ENCODE peak calls at places on chromosomes 12 and 14, in nine cellular contexts. H is HEK293T; T is AG08395; X is T-cell; F is activated effector memory CD4-positive, alpha-beta T cell treated with anti-CD3 and anti-CD28 coated beads, Interleukin-2, amount 50 U/mL, for 16 hours; Q is stimulated activated CD4-positive, alpha-beta T cell treated with anti-CD3 and anti-CD28 coated beads, TNF-alpha, amount 100 ng/mL, for 48 hours; C is sciatic nerve; W is GM04504; O is activated CD4-positive, alpha-beta T cell treated with anti-CD3 and anti-CD28 coated beads for 48 hours. R is an unnamed sample.

GRCh38 chr12:111455448-111456320 is 50.0 kb downstream of the SH2B3 start:
- DNase-seq in H (no peak), C (no peak), T (peak; percentile 74), F (no peak), X (no peak), O (no peak), W (peak; percentile 65), Q (no peak), R (no peak)

GRCh38 chr12:104641862-104642261 is 185.1 kb downstream of the CHST11 start:
- DNase-seq in W (no peak), H (no peak), T (no peak), F (no peak), Q (no peak), O (no peak), X (no peak), C (no peak), R (no peak)

GRCh38 chr14:53948181-53948884 is 8.3 kb downstream of the BMP4 start:
- DNase-seq in C (no peak), O (no peak), Q (no peak), X (no peak), H (no peak), F (no peak), T (no peak), W (no peak), R (no peak)

GRCh38 chr12:63826002-63826585 is 18.4 kb upstream of the SRGAP1 start:
- DNase-seq in W (peak; percentile 40), F (no peak), X (no peak), T (peak; percentile 76), C (no peak), O (no peak), H (peak; percentile 61), Q (no peak), R (peak; percentile 73)

GRCh38 chr14:102927878-102928411 is 5.5 kb downstream of the AMN start:
- DNase-seq in X (no peak), O (no peak), F (no peak), C (peak; percentile 58), W (no peak), H (no peak), T (no peak), Q (no peak), R (peak; percentile 57)

GRCh38 chr14:51283402-51283825 is 43.4 kb downstream of the TMX1 start:
- DNase-seq in W (peak; percentile 84), H (peak; percentile 67), Q (no peak), F (no peak), O (no peak), T (peak; percentile 87), C (no peak), X (no peak), R (peak; percentile 98)

GRCh38 chr14:59150990-59151389 is 37.5 kb upstream of the DAAM1 start:
- DNase-seq in C (no peak), T (no peak), H (no peak), X (no peak), O (no peak), Q (no peak), W (no peak), F (no peak), R (no peak)

GRCh38 chr12:43937947-43938346 is 102.1 kb downstream of the TMEM117 start:
- DNase-seq in H (peak; percentile 33), C (no peak), F (no peak), T (no peak), O (peak; percentile 4), Q (no peak), W (no peak), X (no peak), R (peak; percentile 63)

GRCh38 chr14:97359391-97359790 is 562.2 kb downstream of the VRK1 start:
- DNase-seq in X (no peak), Q (no peak), O (no peak), H (no peak), F (no peak), W (no peak), T (no peak), C (no peak), R (peak; percentile 31)